ENCODE peak calls at places on chromosomes 7 and 10, in six cellular contexts. One of them, this sample, is unnamed.

GRCh38 chr10:100364735-100365391 is 17.8 kb downstream of the SCD start:
- DNase-seq in aorta: no peak
- DNase-seq in neural progenitor cell: no peak
- DNase-seq in HCT116: peak
- DNase-seq in heart right ventricle: peak
- DNase-seq in astrocyte of the cerebellum: peak
- DNase-seq in this sample: peak

GRCh38 chr7:22147113-22147512 is 201.4 kb upstream of the CDCA7L start:
- DNase-seq in astrocyte of the cerebellum: no peak
- DNase-seq in aorta: no peak
- DNase-seq in HCT116: no peak
- DNase-seq in heart right ventricle: no peak
- DNase-seq in neural progenitor cell: no peak
- DNase-seq in this sample: no peak

GRCh38 chr7:39353615-39354376 is 212.4 kb upstream of the YAE1 start:
- DNase-seq in neural progenitor cell: peak
- DNase-seq in aorta: peak
- DNase-seq in HCT116: no peak
- DNase-seq in heart right ventricle: peak
- DNase-seq in astrocyte of the cerebellum: peak
- DNase-seq in this sample: no peak

GRCh38 chr10:108957681-108958080 is 965.6 kb downstream of the XPNPEP1 start:
- DNase-seq in astrocyte of the cerebellum: no peak
- DNase-seq in HCT116: no peak
- DNase-seq in aorta: no peak
- DNase-seq in neural progenitor cell: peak
- DNase-seq in heart right ventricle: no peak
- DNase-seq in this sample: no peak

GRCh38 chr7:128259131-128260056 is 18.3 kb downstream of the LEP start:
- DNase-seq in aorta: no peak
- DNase-seq in HCT116: peak
- DNase-seq in heart right ventricle: no peak
- DNase-seq in neural progenitor cell: no peak
- DNase-seq in astrocyte of the cerebellum: no peak
- DNase-seq in this sample: no peak

GRCh38 chr7:79761876-79762429 is 308.5 kb upstream of the MAGI2 start:
- DNase-seq in astrocyte of the cerebellum: no peak
- DNase-seq in HCT116: no peak
- DNase-seq in heart right ventricle: no peak
- DNase-seq in neural progenitor cell: no peak
- DNase-seq in aorta: no peak
- DNase-seq in this sample: no peak

GRCh38 chr7:114414151-114415053 is at the start of gene FOXP2:
- DNase-seq in aorta: no peak
- DNase-seq in neural progenitor cell: peak
- DNase-seq in HCT116: no peak
- DNase-seq in heart right ventricle: no peak
- DNase-seq in astrocyte of the cerebellum: peak
- DNase-seq in this sample: no peak

GRCh38 chr10:32932330-32932729 is 25.7 kb downstream of the ITGB1 start:
- DNase-seq in astrocyte of the cerebellum: no peak
- DNase-seq in heart right ventricle: no peak
- DNase-seq in HCT116: no peak
- DNase-seq in aorta: no peak
- DNase-seq in neural progenitor cell: no peak
- DNase-seq in this sample: no peak

GRCh38 chr7:7103343-7104313 is 78.7 kb upstream of the C1GALT1 start:
- DNase-seq in astrocyte of the cerebellum: peak
- DNase-seq in neural progenitor cell: peak
- DNase-seq in heart right ventricle: no peak
- DNase-seq in HCT116: peak
- DNase-seq in aorta: no peak
- DNase-seq in this sample: no peak

GRCh38 chr7:75993689-75994387 is 557 bp downstream of the TMEM120A start:
- DNase-seq in HCT116: no peak
- DNase-seq in neural progenitor cell: peak
- DNase-seq in heart right ventricle: peak
- DNase-seq in astrocyte of the cerebellum: peak
- DNase-seq in aorta: peak
- DNase-seq in this sample: peak

GRCh38 chr10:17076626-17077025 is 53.0 kb downstream of the CUBN start:
- DNase-seq in neural progenitor cell: no peak
- DNase-seq in HCT116: no peak
- DNase-seq in astrocyte of the cerebellum: no peak
- DNase-seq in heart right ventricle: no peak
- DNase-seq in aorta: no peak
- DNase-seq in this sample: no peak

GRCh38 chr10:17077251-17077904 is 52.2 kb downstream of the CUBN start:
- DNase-seq in heart right ventricle: no peak
- DNase-seq in aorta: no peak
- DNase-seq in neural progenitor cell: no peak
- DNase-seq in HCT116: no peak
- DNase-seq in astrocyte of the cerebellum: no peak
- DNase-seq in this sample: no peak

GRCh38 chr10:17075975-17076374 is 53.6 kb downstream of the CUBN start:
- DNase-seq in neural progenitor cell: no peak
- DNase-seq in astrocyte of the cerebellum: no peak
- DNase-seq in HCT116: no peak
- DNase-seq in heart right ventricle: no peak
- DNase-seq in aorta: no peak
- DNase-seq in this sample: no peak

GRCh38 chr10:17075510-17075909 is 54.1 kb downstream of the CUBN start:
- DNase-seq in neural progenitor cell: no peak
- DNase-seq in heart right ventricle: no peak
- DNase-seq in HCT116: no peak
- DNase-seq in aorta: no peak
- DNase-seq in astrocyte of the cerebellum: peak
- DNase-seq in this sample: no peak

GRCh38 chr10:17077905-17078289 is 51.7 kb downstream of the CUBN start:
- DNase-seq in HCT116: no peak
- DNase-seq in neural progenitor cell: no peak
- DNase-seq in astrocyte of the cerebellum: no peak
- DNase-seq in aorta: no peak
- DNase-seq in heart right ventricle: no peak
- DNase-seq in this sample: no peak
- H3K4me3 ChIP-seq in HCT116: no peak
- H3K4me3 ChIP-seq in neural progenitor cell: no peak
- H3K4me3 ChIP-seq in astrocyte of the cerebellum: no peak
- H3K4me3 ChIP-seq in aorta: no peak
- H3K4me3 ChIP-seq in heart right ventricle: no peak
- H3K4me3 ChIP-seq in this sample: no peak

GRCh38 chr10:79071535-79071923 is 2.8 kb downstream of the ZMIZ1 start:
- DNase-seq in neural progenitor cell: no peak
- DNase-seq in astrocyte of the cerebellum: no peak
- DNase-seq in heart right ventricle: no peak
- DNase-seq in aorta: no peak
- DNase-seq in HCT116: no peak
- DNase-seq in this sample: no peak
- H3K4me3 ChIP-seq in neural progenitor cell: peak
- H3K4me3 ChIP-seq in astrocyte of the cerebellum: peak
- H3K4me3 ChIP-seq in heart right ventricle: peak
- H3K4me3 ChIP-seq in aorta: peak
- H3K4me3 ChIP-seq in HCT116: no peak
- H3K4me3 ChIP-seq in this sample: peak

GRCh38 chr10:127612-128432 is 7.4 kb upstream of the ZMYND11 start:
- DNase-seq in aorta: no peak
- DNase-seq in astrocyte of the cerebellum: no peak
- DNase-seq in neural progenitor cell: no peak
- DNase-seq in heart right ventricle: no peak
- DNase-seq in HCT116: no peak
- DNase-seq in this sample: no peak
- H3K4me3 ChIP-seq in aorta: no peak
- H3K4me3 ChIP-seq in astrocyte of the cerebellum: no peak
- H3K4me3 ChIP-seq in neural progenitor cell: no peak
- H3K4me3 ChIP-seq in heart right ventricle: no peak
- H3K4me3 ChIP-seq in HCT116: no peak
- H3K4me3 ChIP-seq in this sample: no peak

GRCh38 chr10:1735562-1735961 is 1.8 kb downstream of the ADARB2 start:
- DNase-seq in HCT116: no peak
- DNase-seq in astrocyte of the cerebellum: no peak
- DNase-seq in heart right ventricle: no peak
- DNase-seq in neural progenitor cell: no peak
- DNase-seq in aorta: no peak
- DNase-seq in this sample: no peak

GRCh38 chr10:1736972-1737221 is 428 bp downstream of the ADARB2 start:
- DNase-seq in astrocyte of the cerebellum: no peak
- DNase-seq in neural progenitor cell: no peak
- DNase-seq in HCT116: no peak
- DNase-seq in heart right ventricle: no peak
- DNase-seq in aorta: no peak
- DNase-seq in this sample: no peak

GRCh38 chr10:1737222-1738061 is at the start of gene ADARB2:
- DNase-seq in heart right ventricle: peak
- DNase-seq in HCT116: no peak
- DNase-seq in astrocyte of the cerebellum: peak
- DNase-seq in neural progenitor cell: peak
- DNase-seq in aorta: no peak
- DNase-seq in this sample: no peak

GRCh38 chr10:1734288-1734687 is 3.0 kb downstream of the ADARB2 start:
- DNase-seq in HCT116: no peak
- DNase-seq in aorta: no peak
- DNase-seq in neural progenitor cell: no peak
- DNase-seq in heart right ventricle: no peak
- DNase-seq in astrocyte of the cerebellum: no peak
- DNase-seq in this sample: no peak

GRCh38 chr10:1736180-1736971 is 949 bp downstream of the ADARB2 start:
- DNase-seq in HCT116: no peak
- DNase-seq in neural progenitor cell: peak
- DNase-seq in astrocyte of the cerebellum: no peak
- DNase-seq in aorta: no peak
- DNase-seq in heart right ventricle: no peak
- DNase-seq in this sample: no peak
- H3K4me3 ChIP-seq in HCT116: no peak
- H3K4me3 ChIP-seq in neural progenitor cell: peak
- H3K4me3 ChIP-seq in astrocyte of the cerebellum: peak
- H3K4me3 ChIP-seq in aorta: no peak
- H3K4me3 ChIP-seq in heart right ventricle: peak
- H3K4me3 ChIP-seq in this sample: no peak